ENCODE peak calls at places on chromosome 10, in nine cellular contexts. One of them, this sample, is unnamed.

GRCh38 chr10:35351021-35351420 is 14.7 kb downstream of the CCNY start:
- DNase-seq in cardiac fibroblast: no peak
- DNase-seq in A549: no peak
- DNase-seq in left ventricle myocardium inferior: no peak
- DNase-seq in dorsolateral prefrontal cortex: no peak
- DNase-seq in fibroblast of the aortic adventitia: no peak
- DNase-seq in body of pancreas: no peak
- DNase-seq in thoracic aorta: no peak
- DNase-seq in retinal pigment epithelial cell: no peak
- DNase-seq in this sample: no peak

GRCh38 chr10:17290226-17290625 is 62.2 kb downstream of the VIM start:
- DNase-seq in retinal pigment epithelial cell: no peak
- DNase-seq in thoracic aorta: no peak
- DNase-seq in A549: no peak
- DNase-seq in dorsolateral prefrontal cortex: no peak
- DNase-seq in fibroblast of the aortic adventitia: peak; percentile 36
- DNase-seq in left ventricle myocardium inferior: no peak
- DNase-seq in body of pancreas: no peak
- DNase-seq in cardiac fibroblast: peak; percentile 22
- DNase-seq in this sample: no peak

GRCh38 chr10:97319671-97320479 is 804 bp downstream of the FRAT1 start:
- DNase-seq in A549: no peak
- DNase-seq in dorsolateral prefrontal cortex: peak; percentile 46
- DNase-seq in body of pancreas: peak; percentile 74
- DNase-seq in left ventricle myocardium inferior: peak; percentile 57
- DNase-seq in retinal pigment epithelial cell: no peak
- DNase-seq in thoracic aorta: no peak
- DNase-seq in cardiac fibroblast: no peak
- DNase-seq in fibroblast of the aortic adventitia: no peak
- DNase-seq in this sample: no peak

GRCh38 chr10:100697070-100697469 is 48.3 kb upstream of the PAX2 start:
- DNase-seq in fibroblast of the aortic adventitia: peak; percentile 59
- DNase-seq in dorsolateral prefrontal cortex: no peak
- DNase-seq in thoracic aorta: no peak
- DNase-seq in A549: peak; percentile 58
- DNase-seq in left ventricle myocardium inferior: no peak
- DNase-seq in cardiac fibroblast: peak; percentile 73
- DNase-seq in body of pancreas: peak; percentile 50
- DNase-seq in retinal pigment epithelial cell: peak; percentile 3
- DNase-seq in this sample: no peak

GRCh38 chr10:23496727-23497126 is 57.9 kb downstream of the OTUD1 start:
- DNase-seq in thoracic aorta: no peak
- DNase-seq in dorsolateral prefrontal cortex: no peak
- DNase-seq in retinal pigment epithelial cell: no peak
- DNase-seq in cardiac fibroblast: no peak
- DNase-seq in left ventricle myocardium inferior: no peak
- DNase-seq in body of pancreas: no peak
- DNase-seq in A549: no peak
- DNase-seq in fibroblast of the aortic adventitia: no peak
- DNase-seq in this sample: no peak

GRCh38 chr10:89369142-89370105 is 8.4 kb upstream of the IFIT1B start:
- DNase-seq in body of pancreas: no peak
- DNase-seq in thoracic aorta: no peak
- DNase-seq in fibroblast of the aortic adventitia: peak; percentile 79
- DNase-seq in left ventricle myocardium inferior: no peak
- DNase-seq in dorsolateral prefrontal cortex: no peak
- DNase-seq in A549: no peak
- DNase-seq in retinal pigment epithelial cell: no peak
- DNase-seq in cardiac fibroblast: peak; percentile 72
- DNase-seq in this sample: no peak

GRCh38 chr10:32983333-32983909 is 25.4 kb upstream of the ITGB1 start:
- DNase-seq in body of pancreas: no peak
- DNase-seq in thoracic aorta: no peak
- DNase-seq in retinal pigment epithelial cell: peak; percentile 51
- DNase-seq in fibroblast of the aortic adventitia: peak; percentile 95
- DNase-seq in dorsolateral prefrontal cortex: no peak
- DNase-seq in cardiac fibroblast: peak; percentile 97
- DNase-seq in left ventricle myocardium inferior: no peak
- DNase-seq in A549: peak; percentile 72
- DNase-seq in this sample: no peak

GRCh38 chr10:90204956-90205695 is 503.7 kb downstream of the KIF20B start:
- DNase-seq in dorsolateral prefrontal cortex: no peak
- DNase-seq in body of pancreas: no peak
- DNase-seq in thoracic aorta: no peak
- DNase-seq in fibroblast of the aortic adventitia: peak; percentile 37
- DNase-seq in cardiac fibroblast: peak; percentile 33
- DNase-seq in retinal pigment epithelial cell: no peak
- DNase-seq in left ventricle myocardium inferior: no peak
- DNase-seq in A549: no peak
- DNase-seq in this sample: no peak

GRCh38 chr10:72328045-72328828 is 26.5 kb downstream of the DNAJB12 start:
- DNase-seq in fibroblast of the aortic adventitia: peak; percentile 75
- DNase-seq in A549: peak; percentile 63
- DNase-seq in cardiac fibroblast: peak; percentile 80
- DNase-seq in body of pancreas: peak; percentile 82
- DNase-seq in retinal pigment epithelial cell: no peak
- DNase-seq in left ventricle myocardium inferior: peak; percentile 76
- DNase-seq in dorsolateral prefrontal cortex: peak; percentile 64
- DNase-seq in thoracic aorta: no peak
- DNase-seq in this sample: no peak

GRCh38 chr10:107653832-107654287 is 489.4 kb upstream of the SORCS1 start:
- DNase-seq in fibroblast of the aortic adventitia: peak; percentile 38
- DNase-seq in thoracic aorta: no peak
- DNase-seq in left ventricle myocardium inferior: no peak
- DNase-seq in dorsolateral prefrontal cortex: no peak
- DNase-seq in retinal pigment epithelial cell: peak; percentile 86
- DNase-seq in body of pancreas: peak; percentile 13
- DNase-seq in A549: no peak
- DNase-seq in cardiac fibroblast: peak; percentile 61
- DNase-seq in this sample: no peak

GRCh38 chr10:107647462-107647861 is 483.0 kb upstream of the SORCS1 start:
- DNase-seq in A549: no peak
- DNase-seq in fibroblast of the aortic adventitia: no peak
- DNase-seq in body of pancreas: no peak
- DNase-seq in dorsolateral prefrontal cortex: no peak
- DNase-seq in thoracic aorta: no peak
- DNase-seq in retinal pigment epithelial cell: no peak
- DNase-seq in cardiac fibroblast: no peak
- DNase-seq in left ventricle myocardium inferior: no peak
- DNase-seq in this sample: no peak

GRCh38 chr10:107650939-107651338 is 486.4 kb upstream of the SORCS1 start:
- DNase-seq in retinal pigment epithelial cell: no peak
- DNase-seq in left ventricle myocardium inferior: no peak
- DNase-seq in body of pancreas: no peak
- DNase-seq in A549: no peak
- DNase-seq in thoracic aorta: no peak
- DNase-seq in cardiac fibroblast: no peak
- DNase-seq in dorsolateral prefrontal cortex: no peak
- DNase-seq in fibroblast of the aortic adventitia: no peak
- DNase-seq in this sample: no peak

GRCh38 chr10:107649249-107649648 is 484.7 kb upstream of the SORCS1 start:
- DNase-seq in thoracic aorta: no peak
- DNase-seq in left ventricle myocardium inferior: no peak
- DNase-seq in retinal pigment epithelial cell: no peak
- DNase-seq in dorsolateral prefrontal cortex: no peak
- DNase-seq in body of pancreas: no peak
- DNase-seq in A549: no peak
- DNase-seq in cardiac fibroblast: no peak
- DNase-seq in fibroblast of the aortic adventitia: no peak
- DNase-seq in this sample: no peak
- TF ChIP-seq CTCF in thoracic aorta: no peak
- TF ChIP-seq CTCF in left ventricle myocardium inferior: no peak
- TF ChIP-seq CTCF in retinal pigment epithelial cell: no peak
- TF ChIP-seq CTCF in dorsolateral prefrontal cortex: no peak
- TF ChIP-seq CTCF in body of pancreas: no peak
- TF ChIP-seq CTCF in A549: no peak
- TF ChIP-seq CTCF in cardiac fibroblast: no peak
- TF ChIP-seq CTCF in fibroblast of the aortic adventitia: no peak
- TF ChIP-seq CTCF in this sample: no peak

GRCh38 chr10:28991738-28992270 is 297.1 kb upstream of the LYZL1 start:
- DNase-seq in fibroblast of the aortic adventitia: peak; percentile 53
- DNase-seq in body of pancreas: peak; percentile 30
- DNase-seq in cardiac fibroblast: peak; percentile 69
- DNase-seq in A549: peak; percentile 60
- DNase-seq in dorsolateral prefrontal cortex: no peak
- DNase-seq in retinal pigment epithelial cell: peak; percentile 34
- DNase-seq in left ventricle myocardium inferior: peak; percentile 24
- DNase-seq in thoracic aorta: no peak
- DNase-seq in this sample: no peak
- TF ChIP-seq CTCF in fibroblast of the aortic adventitia: peak; percentile 70
- TF ChIP-seq CTCF in body of pancreas: peak; percentile 61
- TF ChIP-seq CTCF in cardiac fibroblast: peak; percentile 73
- TF ChIP-seq CTCF in A549: peak; percentile 92
- TF ChIP-seq CTCF in dorsolateral prefrontal cortex: peak; percentile 57
- TF ChIP-seq CTCF in retinal pigment epithelial cell: peak; percentile 83
- TF ChIP-seq CTCF in left ventricle myocardium inferior: peak; percentile 78
- TF ChIP-seq CTCF in thoracic aorta: peak; percentile 71
- TF ChIP-seq CTCF in this sample: no peak

GRCh38 chr10:51789118-51789517 is 89.7 kb upstream of the CSTF2T start:
- DNase-seq in fibroblast of the aortic adventitia: no peak
- DNase-seq in left ventricle myocardium inferior: no peak
- DNase-seq in dorsolateral prefrontal cortex: no peak
- DNase-seq in cardiac fibroblast: no peak
- DNase-seq in retinal pigment epithelial cell: no peak
- DNase-seq in A549: no peak
- DNase-seq in body of pancreas: no peak
- DNase-seq in thoracic aorta: no peak
- DNase-seq in this sample: no peak

GRCh38 chr10:51786684-51787035 is 87.3 kb upstream of the CSTF2T start:
- DNase-seq in body of pancreas: no peak
- DNase-seq in fibroblast of the aortic adventitia: no peak
- DNase-seq in retinal pigment epithelial cell: no peak
- DNase-seq in A549: no peak
- DNase-seq in left ventricle myocardium inferior: no peak
- DNase-seq in thoracic aorta: no peak
- DNase-seq in cardiac fibroblast: peak; percentile 43
- DNase-seq in dorsolateral prefrontal cortex: no peak
- DNase-seq in this sample: no peak

GRCh38 chr10:51788270-51788669 is 88.9 kb upstream of the CSTF2T start:
- DNase-seq in thoracic aorta: no peak
- DNase-seq in retinal pigment epithelial cell: no peak
- DNase-seq in fibroblast of the aortic adventitia: no peak
- DNase-seq in body of pancreas: no peak
- DNase-seq in cardiac fibroblast: no peak
- DNase-seq in A549: no peak
- DNase-seq in dorsolateral prefrontal cortex: no peak
- DNase-seq in left ventricle myocardium inferior: no peak
- DNase-seq in this sample: no peak

GRCh38 chr10:51792678-51793077 is 93.3 kb upstream of the CSTF2T start:
- DNase-seq in dorsolateral prefrontal cortex: no peak
- DNase-seq in A549: no peak
- DNase-seq in retinal pigment epithelial cell: no peak
- DNase-seq in cardiac fibroblast: no peak
- DNase-seq in body of pancreas: no peak
- DNase-seq in thoracic aorta: no peak
- DNase-seq in left ventricle myocardium inferior: no peak
- DNase-seq in fibroblast of the aortic adventitia: no peak
- DNase-seq in this sample: no peak

DNA sequence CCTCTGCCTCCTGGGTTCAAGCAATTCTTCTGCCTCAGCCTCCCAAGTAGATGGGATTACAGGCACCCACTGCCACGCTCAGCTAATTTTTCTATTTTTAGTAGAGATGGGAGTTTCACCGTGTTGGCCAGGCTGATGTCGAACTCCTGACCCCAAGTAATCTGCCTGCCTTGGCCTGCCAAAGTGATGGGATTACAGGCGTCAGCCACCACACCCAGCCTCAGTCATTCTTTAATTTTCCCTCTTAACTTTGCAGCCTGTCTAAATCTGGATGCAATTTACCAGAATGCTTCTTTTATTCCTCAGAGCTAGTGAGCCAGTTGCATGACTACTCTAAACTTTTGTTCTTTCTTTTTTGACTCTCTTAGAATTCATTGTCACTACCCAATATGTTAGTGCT is 90.5 kb upstream of the CSTF2T start:
- DNase-seq in thoracic aorta: no peak
- DNase-seq in cardiac fibroblast: no peak
- DNase-seq in dorsolateral prefrontal cortex: no peak
- DNase-seq in body of pancreas: no peak
- DNase-seq in retinal pigment epithelial cell: no peak
- DNase-seq in fibroblast of the aortic adventitia: peak; percentile 67
- DNase-seq in left ventricle myocardium inferior: no peak
- DNase-seq in A549: no peak
- DNase-seq in this sample: no peak
- TF ChIP-seq CTCF in thoracic aorta: no peak
- TF ChIP-seq CTCF in cardiac fibroblast: no peak
- TF ChIP-seq CTCF in dorsolateral prefrontal cortex: no peak
- TF ChIP-seq CTCF in body of pancreas: no peak
- TF ChIP-seq CTCF in retinal pigment epithelial cell: no peak
- TF ChIP-seq CTCF in fibroblast of the aortic adventitia: no peak
- TF ChIP-seq CTCF in left ventricle myocardium inferior: no peak
- TF ChIP-seq CTCF in A549: no peak
- TF ChIP-seq CTCF in this sample: no peak

GRCh38 chr10:106185991-106186390 is 978.5 kb downstream of the SORCS1 start:
- DNase-seq in fibroblast of the aortic adventitia: peak; percentile 4
- DNase-seq in thoracic aorta: no peak
- DNase-seq in retinal pigment epithelial cell: no peak
- DNase-seq in cardiac fibroblast: peak; percentile 56
- DNase-seq in dorsolateral prefrontal cortex: no peak
- DNase-seq in body of pancreas: no peak
- DNase-seq in A549: no peak
- DNase-seq in left ventricle myocardium inferior: no peak
- DNase-seq in this sample: no peak

DNA sequence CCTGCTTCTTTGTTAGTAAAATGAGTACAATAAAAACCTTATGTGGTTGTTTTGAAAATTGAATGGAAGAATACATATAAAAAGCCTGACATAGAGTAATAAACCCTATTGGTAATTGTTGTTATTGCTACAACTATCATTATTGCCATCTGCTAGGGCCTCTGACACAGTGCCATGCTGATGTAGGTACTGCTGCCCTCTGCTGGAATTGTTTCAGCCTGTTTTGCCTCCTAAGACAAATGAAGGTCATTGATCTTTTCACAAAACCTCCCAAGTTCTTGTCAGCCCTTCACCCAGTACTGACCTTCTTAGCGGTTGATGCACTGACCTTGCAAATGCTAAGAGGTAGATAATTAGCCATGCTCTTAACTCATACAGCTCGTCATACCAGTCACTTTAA is 975.3 kb downstream of the SORCS1 start:
- DNase-seq in cardiac fibroblast: peak; percentile 66
- DNase-seq in A549: no peak
- DNase-seq in left ventricle myocardium inferior: no peak
- DNase-seq in body of pancreas: peak; percentile 26
- DNase-seq in thoracic aorta: no peak
- DNase-seq in fibroblast of the aortic adventitia: peak; percentile 5
- DNase-seq in dorsolateral prefrontal cortex: no peak
- DNase-seq in retinal pigment epithelial cell: peak; percentile 7
- DNase-seq in this sample: no peak
- TF ChIP-seq CTCF in cardiac fibroblast: peak; percentile 45
- TF ChIP-seq CTCF in A549: peak; percentile 13
- TF ChIP-seq CTCF in left ventricle myocardium inferior: peak; percentile 51
- TF ChIP-seq CTCF in body of pancreas: no peak
- TF ChIP-seq CTCF in thoracic aorta: no peak
- TF ChIP-seq CTCF in fibroblast of the aortic adventitia: peak; percentile 16
- TF ChIP-seq CTCF in dorsolateral prefrontal cortex: peak; percentile 38
- TF ChIP-seq CTCF in retinal pigment epithelial cell: peak; percentile 66
- TF ChIP-seq CTCF in this sample: no peak

GRCh38 chr10:118704711-118705110 is 50.1 kb downstream of the CACUL1 start:
- DNase-seq in body of pancreas: no peak
- DNase-seq in dorsolateral prefrontal cortex: no peak
- DNase-seq in left ventricle myocardium inferior: no peak
- DNase-seq in fibroblast of the aortic adventitia: no peak
- DNase-seq in A549: no peak
- DNase-seq in thoracic aorta: no peak
- DNase-seq in retinal pigment epithelial cell: no peak
- DNase-seq in cardiac fibroblast: no peak
- DNase-seq in this sample: no peak
- TF ChIP-seq CTCF in body of pancreas: no peak
- TF ChIP-seq CTCF in dorsolateral prefrontal cortex: no peak
- TF ChIP-seq CTCF in left ventricle myocardium inferior: no peak
- TF ChIP-seq CTCF in fibroblast of the aortic adventitia: no peak
- TF ChIP-seq CTCF in A549: no peak
- TF ChIP-seq CTCF in thoracic aorta: no peak
- TF ChIP-seq CTCF in retinal pigment epithelial cell: no peak
- TF ChIP-seq CTCF in cardiac fibroblast: no peak
- TF ChIP-seq CTCF in this sample: no peak

This sample was measured in omental fat pad.